ENCODE peak calls at places on chromosomes 11 and 22, in ten cellular contexts. L is mucosa of descending colon; N is neural progenitor cell; Z is stimulated activated CD8-positive, alpha-beta memory T cell treated with anti-CD3 and anti-CD28 coated beads, Interleukin-2, amount 100 ng/mL, for 48 hours; J is body of pancreas; I is NCI-H146; S is stimulated activated CD4-positive, alpha-beta T cell treated with anti-CD3 and anti-CD28 coated beads, Interleukin-4, amount 100 ng/mL, for 24 hours; D is gastrocnemius medialis; H is astrocyte of the cerebellum; G is fibroblast of pulmonary artery. V is an unnamed sample.

GRCh38 chr22:36332623-36333331 is 55.0 kb downstream of the MYH9 start:
- DNase-seq in L (no peak), N (no peak), Z (peak; percentile 40), J (peak; percentile 48), I (no peak), S (peak; percentile 79), D (no peak), H (no peak), G (peak; percentile 73), V (peak; percentile 74)

GRCh38 chr11:124938206-124938765 is 2.4 kb upstream of the HEPACAM start:
- DNase-seq in L (no peak), N (no peak), Z (no peak), J (no peak), I (no peak), S (no peak), D (no peak), H (no peak), G (peak; percentile 6), V (no peak)

GRCh38 chr11:5694642-5695041 is 5.1 kb downstream of the TRIM22 start:
- DNase-seq in L (no peak), N (no peak), Z (no peak), J (no peak), I (no peak), S (no peak), D (no peak), H (no peak), G (no peak), V (no peak)

GRCh38 chr11:79100093-79100704 is 340.6 kb downstream of the TENM4 start:
- DNase-seq in L (no peak), N (peak; percentile 73), Z (peak; percentile 2), J (peak; percentile 47), I (peak; percentile 57), S (peak; percentile 14), D (no peak), H (no peak), G (peak; percentile 71), V (peak; percentile 82)

GRCh38 chr11:121895919-121896318 is 220.1 kb downstream of the BLID start:
- DNase-seq in L (no peak), N (no peak), Z (no peak), J (no peak), I (no peak), S (no peak), D (no peak), H (no peak), G (peak; percentile 63), V (no peak)

GRCh38 chr11:109040303-109040702 is 375.4 kb downstream of the DDX10 start:
- DNase-seq in L (no peak), N (peak; percentile 26), Z (no peak), J (no peak), I (no peak), S (no peak), D (no peak), H (no peak), G (no peak), V (peak; percentile 5)

GRCh38 chr11:65382804-65383368 is 440 bp upstream of the SLC25A45 start:
- DNase-seq in L (no peak), N (no peak), Z (no peak), J (peak; percentile 90), I (no peak), S (no peak), D (no peak), H (no peak), G (no peak), V (no peak)

GRCh38 chr11:45662665-45663485 is 2.5 kb downstream of the CHST1 start:
- DNase-seq in L (no peak), N (peak; percentile 56), Z (no peak), J (no peak), I (no peak), S (peak; percentile 32), D (no peak), H (peak; percentile 76), G (peak; percentile 93), V (no peak)

V was measured in H7.